ENCODE peak calls at places on chromosome 9, in five cellular contexts. G, E, K, O and F are unnamed samples.

GRCh38 chr9:95605826-95606555 is 89.2 kb upstream of the PTCH1 start:
- DNase-seq in O (no peak), G (peak), E (peak), K (no peak), F (no peak)

GRCh38 chr9:93288891-93289883 is 105.2 kb downstream of the WNK2 start:
- DNase-seq in O (no peak), G (peak), E (no peak), K (no peak), F (no peak)

GRCh38 chr9:18720691-18721090 is 246.7 kb downstream of the ADAMTSL1 start:
- DNase-seq in E (no peak), G (no peak), K (no peak), O (no peak), F (no peak)

GRCh38 chr9:113579270-113580040 is 115.9 kb downstream of the RGS3 start:
- DNase-seq in K (no peak), E (no peak), G (peak), O (no peak), F (no peak)

GRCh38 chr9:98809311-98810105 is 2.0 kb downstream of the GALNT12 start:
- DNase-seq in G (no peak), K (peak), O (no peak), E (no peak), F (no peak)

GRCh38 chr9:36450110-36450732 is 50.2 kb upstream of the RNF38 start:
- DNase-seq in E (peak), K (peak), O (no peak), G (peak), F (peak)

GRCh38 chr9:98714833-98715232 is 6.1 kb upstream of the GABBR2 start:
- DNase-seq in O (no peak), E (no peak), K (no peak), G (no peak), F (no peak)

GRCh38 chr9:129141066-129142041 is 30.1 kb downstream of the PTPA start:
- DNase-seq in E (no peak), K (peak), G (peak), O (no peak), F (peak)

GRCh38 chr9:87148391-87149237 is 201.3 kb upstream of the GAS1 start:
- DNase-seq in O (no peak), G (peak), E (no peak), K (peak), F (peak)

GRCh38 chr9:91905958-91906585 is 44.0 kb downstream of the ROR2 start:
- DNase-seq in G (no peak), O (peak), E (no peak), K (no peak), F (peak)

GRCh38 chr9:32360983-32361673 is 23.3 kb upstream of the ACO1 start:
- DNase-seq in G (no peak), K (no peak), O (no peak), E (no peak), F (no peak)

GRCh38 chr9:12640021-12640587 is 53.1 kb upstream of the TYRP1 start:
- DNase-seq in G (peak), E (peak), O (no peak), K (no peak), F (no peak)

GRCh38 chr9:1929722-1930621 is 85.2 kb upstream of the SMARCA2 start:
- DNase-seq in G (no peak), O (no peak), K (no peak), E (no peak), F (no peak)

GRCh38 chr9:110875275-110875674 is 163.0 kb downstream of the LPAR1 start:
- DNase-seq in G (no peak), O (no peak), K (no peak), E (no peak), F (peak)

GRCh38 chr9:133167096-133167695 is 3.5 kb upstream of the GBGT1 start:
- DNase-seq in K (no peak), G (no peak), E (no peak), O (no peak), F (no peak)

GRCh38 chr9:122832194-122832593 is 3.8 kb upstream of the PDCL start:
- DNase-seq in E (no peak), G (no peak), O (no peak), K (no peak), F (no peak)